ENCODE peak calls at places on chromosome 7, in nine cellular contexts. M, S, K, T, E, L, O, J and Q are unnamed samples.

GRCh38 chr7:19920200-19920599 is 146.8 kb upstream of the TMEM196 start:
- DNase-seq in E (no peak), L (no peak), J (no peak), O (no peak), T (no peak), M (no peak), K (peak), S (no peak), Q (peak)

GRCh38 chr7:143492043-143492471 is 14.4 kb downstream of the TAS2R41 start:
- DNase-seq in T (no peak), L (no peak), E (no peak), M (no peak), O (no peak), J (peak), K (peak), S (no peak), Q (no peak)

GRCh38 chr7:51229106-51229537 is 87.5 kb downstream of the COBL start:
- DNase-seq in J (no peak), K (no peak), T (no peak), S (no peak), L (no peak), M (no peak), E (no peak), O (no peak), Q (no peak)

GRCh38 chr7:140061607-140061930 is 1.2 kb downstream of the PARP12 start:
- DNase-seq in K (no peak), T (no peak), J (no peak), O (no peak), M (no peak), E (no peak), L (no peak), S (no peak), Q (no peak)

GRCh38 chr7:75937958-75938786 is 23.2 kb downstream of the POR start:
- DNase-seq in M (peak), K (peak), L (no peak), O (no peak), J (no peak), S (no peak), T (no peak), E (no peak), Q (peak)

GRCh38 chr7:85733163-85733915 is 546.5 kb upstream of the SEMA3D start:
- DNase-seq in S (no peak), L (no peak), K (peak), O (no peak), J (peak), T (no peak), E (no peak), M (no peak), Q (no peak)

GRCh38 chr7:35032166-35032565 is 5.1 kb downstream of the DPY19L1 start:
- DNase-seq in S (no peak), K (no peak), J (no peak), M (no peak), T (no peak), L (no peak), E (no peak), O (no peak), Q (no peak)

GRCh38 chr7:124077546-124077945 is 44.7 kb upstream of the TMEM229A start:
- DNase-seq in T (no peak), O (no peak), S (no peak), M (no peak), E (no peak), L (no peak), K (no peak), J (no peak), Q (no peak)